ENCODE peak calls at places on chromosomes 6 and 20, in five cellular contexts. N is GM06990, P is heart left ventricle, X is cardiac muscle cell, F is lower lobe of right lung. C is an unnamed sample. For H3K36me3, the result is how much of the 10 kb centered on the place peaks cover.

GRCh38 chr20:6430381-6430780 is 307.6 kb upstream of the FERMT1 start:
- DNase-seq in N (no peak), P (no peak), X (no peak), F (no peak), C (no peak)

GRCh38 chr6:113375950-113376846 is 480.9 kb upstream of the MARCKS start:
- DNase-seq in N (no peak), P (no peak), X (peak), F (no peak), C (no peak)

GRCh38 chr6:124200661-124201060 is 397.0 kb downstream of the NKAIN2 start:
- DNase-seq in N (no peak), P (no peak), X (no peak), F (no peak), C (no peak)

GRCh38 chr6:118171852-118172251 is 264.8 kb downstream of the SLC35F1 start:
- DNase-seq in N (no peak), P (no peak), X (no peak), F (no peak), C (no peak)

GRCh38 chr6:101705866-101706265 is 312.4 kb downstream of the GRIK2 start:
- DNase-seq in N (no peak), P (no peak), X (peak), F (no peak), C (no peak)

GRCh38 chr20:32709528-32710121 is 33.6 kb downstream of the COMMD7 start:
- DNase-seq in N (no peak), P (no peak), X (peak), F (no peak), C (peak)

GRCh38 chr6:94859924-94860323 is 717.4 kb upstream of the MANEA start:
- DNase-seq in N (no peak), P (no peak), X (no peak), F (no peak), C (no peak)

GRCh38 chr6:134921980-134922313 is 28.0 kb downstream of the ALDH8A1 start:
- DNase-seq in N (no peak), P (no peak), X (peak), F (no peak), C (peak)

GRCh38 chr20:17617868-17618672 is 48.2 kb downstream of the DSTN start:
- DNase-seq in N (no peak), P (peak), X (no peak), F (peak), C (no peak)

GRCh38 chr20:64140421-64140820 is 23.8 kb upstream of the MYT1 start:
- DNase-seq in N (no peak), P (peak), X (no peak), F (peak), C (no peak)

GRCh38 chr6:108175176-108175591 is 9.4 kb downstream of the NR2E1 start:
- DNase-seq in N (no peak), P (no peak), X (no peak), F (no peak), C (no peak)

GRCh38 chr20:5056801-5057599 is 55.7 kb upstream of the SLC23A2 start:
- DNase-seq in N (peak), P (no peak), X (peak), F (peak), C (no peak)

GRCh38 chr6:144758602-144759001 is 473.5 kb downstream of the UTRN start:
- DNase-seq in N (no peak), P (no peak), X (peak), F (no peak), C (no peak)

GRCh38 chr20:25242231-25242630 is 5.7 kb upstream of the PYGB start:
- DNase-seq in N (no peak), P (no peak), X (no peak), F (no peak), C (no peak)

GRCh38 chr20:47493954-47494293 is 7.8 kb upstream of the NCOA3 start:
- DNase-seq in N (no peak), P (no peak), X (no peak), F (no peak), C (no peak)

GRCh38 chr6:117469356-117469755 is 13.1 kb upstream of the DCBLD1 start:
- DNase-seq in N (no peak), P (no peak), X (no peak), F (no peak), C (no peak)

GRCh38 chr20:9480066-9480465 is 34.3 kb upstream of the LAMP5 start:
- DNase-seq in N (no peak), P (no peak), X (no peak), F (no peak), C (no peak)

GRCh38 chr6:21522773-21523490 is 70.6 kb upstream of the SOX4 start:
- DNase-seq in N (no peak), P (no peak), X (no peak), F (no peak), C (peak)

GRCh38 chr6:68040312-68040778 is 594.7 kb upstream of the ADGRB3 start:
- DNase-seq in N (no peak), P (no peak), X (peak), F (no peak), C (no peak)
- H3K4me3 ChIP-seq in N (no peak), P (peak), X (no peak), F (no peak), C (no peak)

DNA sequence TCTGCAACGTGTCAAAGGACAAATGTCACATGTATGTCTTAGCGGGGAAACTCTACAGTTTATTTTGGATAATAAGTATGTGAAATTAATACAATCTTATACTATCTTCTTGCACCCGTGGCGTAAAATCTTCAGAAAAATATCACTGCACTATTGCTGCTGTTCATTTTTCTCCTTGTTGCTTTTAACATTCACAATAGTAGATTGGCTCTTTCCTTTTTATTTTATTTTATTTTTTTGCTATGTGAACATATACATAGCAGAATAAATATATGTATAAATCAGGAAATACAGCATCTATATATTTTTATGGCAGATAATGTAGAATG is 15.4 kb downstream of the GPR31 start:
- DNase-seq in N (no peak), P (no peak), X (no peak), F (no peak), C (no peak)
- TF ChIP-seq CTCF in N (no peak), P (no peak), X (no peak), F (no peak), C (no peak)

GRCh38 chr6:43785220-43785752 is 15.3 kb downstream of the VEGFA start:
- DNase-seq in N (no peak), P (no peak), X (no peak), F (peak), C (no peak)

GRCh38 chr6:43785904-43786303 is 15.9 kb downstream of the VEGFA start:
- DNase-seq in N (no peak), P (no peak), X (no peak), F (no peak), C (no peak)

GRCh38 chr6:43781941-43782704 is 12.1 kb downstream of the VEGFA start:
- DNase-seq in N (no peak), P (no peak), X (no peak), F (no peak), C (no peak)

GRCh38 chr6:43782764-43783513 is 12.9 kb downstream of the VEGFA start:
- DNase-seq in N (no peak), P (no peak), X (no peak), F (no peak), C (no peak)

DNA sequence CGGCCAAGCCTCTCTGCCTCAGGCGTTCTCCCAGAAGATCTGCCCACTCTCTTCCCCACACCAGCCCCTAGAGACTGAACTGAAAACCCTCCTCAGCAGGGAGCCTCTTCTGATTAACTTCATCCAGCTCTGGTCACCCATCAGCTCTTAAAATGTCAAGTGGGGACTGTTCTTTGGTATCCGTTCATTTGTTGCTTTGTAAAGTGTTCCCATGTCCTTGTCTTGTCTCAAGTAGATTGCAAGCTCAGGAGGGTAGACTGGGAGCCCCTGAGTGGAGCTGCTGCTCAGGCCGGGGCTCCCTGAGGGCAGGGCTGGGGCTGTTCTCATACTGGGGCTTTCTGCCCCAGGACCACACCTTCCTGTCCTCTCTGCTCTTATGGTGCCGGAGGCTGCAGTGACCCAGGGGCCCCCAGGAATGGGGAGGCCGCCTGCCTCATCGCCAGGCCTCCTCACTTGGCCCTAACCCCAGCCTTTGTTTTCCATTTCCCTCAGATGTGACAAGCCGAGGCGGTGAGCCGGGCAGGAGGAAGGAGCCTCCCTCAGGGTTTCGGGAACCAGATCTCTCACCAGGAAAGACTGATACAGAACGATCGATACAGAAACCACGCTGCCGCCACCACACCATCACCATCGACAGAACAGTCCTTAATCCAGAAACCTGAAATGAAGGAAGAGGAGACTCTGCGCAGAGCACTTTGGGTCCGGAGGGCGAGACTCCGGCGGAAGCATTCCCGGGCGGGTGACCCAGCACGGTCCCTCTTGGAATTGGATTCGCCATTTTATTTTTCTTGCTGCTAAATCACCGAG is 14.2 kb downstream of the VEGFA start:
- DNase-seq in N (no peak), P (no peak), X (no peak), F (peak), C (no peak)
- H3K36me3 ChIP-seq in N (under half), P (half or more), X (half or more), F (half or more), C (under half)

DNA sequence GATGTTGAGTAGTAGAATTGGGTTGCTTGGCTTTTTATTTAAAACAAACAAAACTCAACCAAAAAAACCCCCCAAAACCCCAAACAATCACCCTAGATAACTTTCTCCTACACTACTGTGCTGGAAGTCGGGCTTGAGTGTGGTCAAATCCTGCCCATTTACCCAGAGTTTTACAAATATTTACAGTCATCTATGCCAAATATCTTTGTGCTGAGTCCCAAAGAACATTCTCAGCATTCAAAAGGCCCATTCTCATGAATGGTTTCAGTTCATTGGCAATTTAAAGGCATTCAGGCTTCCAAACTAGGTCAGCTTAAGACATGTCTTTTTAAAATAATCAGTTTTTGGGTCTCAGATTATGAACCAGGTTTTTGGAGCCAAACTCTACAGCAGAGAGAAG is 1.8 kb downstream of the RNF144B start:
- DNase-seq in N (no peak), P (no peak), X (peak), F (no peak), C (no peak)
- H3K4me3 ChIP-seq in N (no peak), P (peak), X (no peak), F (peak), C (no peak)

GRCh38 chr6:72616406-72617015 is 5.4 kb upstream of the KCNQ5 start:
- DNase-seq in N (no peak), P (no peak), X (peak), F (no peak), C (no peak)
- TF ChIP-seq CTCF in N (peak), P (peak), X (peak), F (peak), C (peak)

GRCh38 chr20:61998343-61999121 is 67.1 kb downstream of the TAF4 start:
- DNase-seq in N (no peak), P (no peak), X (no peak), F (no peak), C (no peak)
- H3K36me3 ChIP-seq in N (under half), P (half or more), X (half or more), F (half or more), C (half or more)

GRCh38 chr6:31538805-31539400 is 2.9 kb downstream of the DDX39B start:
- DNase-seq in N (no peak), P (no peak), X (no peak), F (no peak), C (no peak)
- H3K4me3 ChIP-seq in N (peak), P (no peak), X (no peak), F (no peak), C (no peak)

GRCh38 chr6:4506221-4506620 is 270.0 kb upstream of the CDYL start:
- DNase-seq in N (no peak), P (no peak), X (no peak), F (no peak), C (no peak)
- TF ChIP-seq CTCF in N (no peak), P (no peak), X (no peak), F (no peak), C (no peak)

GRCh38 chr6:44300424-44300823 is 12.7 kb downstream of the AARS2 start:
- DNase-seq in N (no peak), P (no peak), X (no peak), F (no peak), C (no peak)
- H3K36me3 ChIP-seq in N (under half), P (under half), X (under half), F (half or more), C (half or more)

C was measured in WERI-Rb-1.